ENCODE peak calls at places on chromosomes 7 and 10, in five cellular contexts. P is fibroblast of lung, F is Panc1, B is choroid plexus epithelial cell, O is heart right ventricle. C is an unnamed sample.

GRCh38 chr7:65251851-65252620 is 121.6 kb upstream of the ZNF92 start:
- DNase-seq in P (peak; percentile 22), F (no peak), B (peak; percentile 66), O (peak; percentile 29), C (peak; percentile 80)

GRCh38 chr10:130425881-130426435 is 289.8 kb downstream of the GLRX3 start:
- DNase-seq in P (no peak), F (no peak), B (no peak), O (no peak), C (no peak)

GRCh38 chr10:20954519-20954918 is 57.4 kb upstream of the NEBL start:
- DNase-seq in P (no peak), F (no peak), B (no peak), O (no peak), C (no peak)

GRCh38 chr7:29496355-29497020 is 67.1 kb upstream of the PRR15 start:
- DNase-seq in P (no peak), F (no peak), B (no peak), O (no peak), C (no peak)

GRCh38 chr7:132275384-132275783 is 300.9 kb downstream of the PLXNA4 start:
- DNase-seq in P (no peak), F (no peak), B (no peak), O (no peak), C (no peak)

GRCh38 chr7:28029036-28029435 is 151.6 kb downstream of the JAZF1 start:
- DNase-seq in P (no peak), F (no peak), B (no peak), O (no peak), C (no peak)

GRCh38 chr10:60454336-60454735 is 64.7 kb upstream of the ANK3 start:
- DNase-seq in P (no peak), F (no peak), B (no peak), O (no peak), C (no peak)

GRCh38 chr10:83545901-83546391 is 593.4 kb upstream of the GHITM start:
- DNase-seq in P (no peak), F (no peak), B (no peak), O (peak; percentile 63), C (no peak)

GRCh38 chr10:15068802-15069201 is 19.8 kb downstream of the ACBD7 start:
- DNase-seq in P (peak; percentile 85), F (no peak), B (peak; percentile 96), O (no peak), C (peak; percentile 75)

GRCh38 chr7:32957326-32958045 is at the start of gene FKBP9:
- DNase-seq in P (peak; percentile 86), F (peak; percentile 42), B (peak; percentile 80), O (peak; percentile 84), C (peak; percentile 89)

GRCh38 chr10:5876181-5876768 is 13.4 kb downstream of the ANKRD16 start:
- DNase-seq in P (no peak), F (no peak), B (peak; percentile 35), O (no peak), C (no peak)

GRCh38 chr10:72315054-72315453 is 39.7 kb downstream of the DNAJB12 start:
- DNase-seq in P (no peak), F (no peak), B (no peak), O (no peak), C (peak; percentile 86)

GRCh38 chr7:138027100-138027499 is 25.2 kb upstream of the CREB3L2 start:
- DNase-seq in P (no peak), F (no peak), B (no peak), O (no peak), C (no peak)

GRCh38 chr7:144826248-144826647 is 9.6 kb downstream of the TPK1 start:
- DNase-seq in P (no peak), F (no peak), B (peak; percentile 23), O (no peak), C (no peak)

GRCh38 chr7:106344861-106345260 is 60.1 kb upstream of the NAMPT start:
- DNase-seq in P (peak; percentile 15), F (no peak), B (peak; percentile 73), O (no peak), C (no peak)

GRCh38 chr7:106681815-106682495 is 21.0 kb upstream of the CCDC71L start:
- DNase-seq in P (peak; percentile 31), F (no peak), B (no peak), O (no peak), C (peak; percentile 50)

GRCh38 chr7:22356010-22356854 is 722 bp downstream of the RAPGEF5 start:
- DNase-seq in P (no peak), F (no peak), B (no peak), O (no peak), C (peak; percentile 24)

GRCh38 chr7:95473276-95473985 is 12.3 kb upstream of the ASB4 start:
- DNase-seq in P (no peak), F (no peak), B (no peak), O (no peak), C (no peak)

GRCh38 chr10:89867964-89868363 is 166.6 kb downstream of the KIF20B start:
- DNase-seq in P (peak; percentile 51), F (no peak), B (peak; percentile 64), O (no peak), C (peak; percentile 42)

GRCh38 chr7:50543776-50544442 is 21.3 kb downstream of the DDC start:
- DNase-seq in P (no peak), F (no peak), B (no peak), O (no peak), C (no peak)

GRCh38 chr10:60960031-60960430 is 16.0 kb upstream of the RHOBTB1 start:
- DNase-seq in P (no peak), F (no peak), B (no peak), O (no peak), C (no peak)

GRCh38 chr7:128928159-128928558 is 9.6 kb upstream of the IRF5 start:
- DNase-seq in P (no peak), F (no peak), B (no peak), O (no peak), C (no peak)

GRCh38 chr7:63071920-63072319 is 926.7 kb upstream of the ZNF722 start:
- DNase-seq in P (no peak), F (no peak), B (no peak), O (no peak), C (no peak)

GRCh38 chr7:127304087-127304486 is 51.3 kb upstream of the GRM8 start:
- DNase-seq in P (no peak), F (no peak), B (no peak), O (no peak), C (no peak)

DNA sequence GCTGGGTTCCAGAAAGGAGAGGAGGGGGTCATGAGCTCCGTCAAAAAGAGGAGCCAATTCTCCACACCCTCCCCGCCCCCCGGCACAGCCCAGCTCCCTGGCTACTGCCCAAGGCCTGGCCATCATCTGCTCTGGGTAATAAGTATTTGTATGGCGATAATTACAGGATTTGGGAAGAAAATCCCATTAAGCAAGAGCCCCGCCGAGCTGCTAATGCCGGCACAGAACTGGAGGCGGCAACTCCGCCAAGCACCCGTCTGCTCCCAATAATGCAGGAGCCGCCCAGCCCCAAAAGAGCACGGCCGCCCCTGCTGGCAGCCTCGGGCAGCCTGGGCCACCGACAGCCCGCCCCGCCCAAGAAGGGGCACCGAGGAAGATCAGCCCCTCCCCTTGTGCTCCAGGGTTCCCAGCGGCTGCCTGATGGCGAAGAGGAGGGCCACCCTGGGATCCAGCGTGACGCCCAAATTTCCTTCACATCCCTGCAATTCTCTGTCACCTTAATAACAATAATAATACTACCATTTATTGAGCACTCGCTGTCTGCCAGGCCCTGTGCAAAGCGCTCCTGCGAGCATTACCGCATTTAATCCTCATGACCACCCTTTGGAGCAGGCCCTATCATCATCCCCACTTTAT is 5.9 kb downstream of the SLIT1 start:
- DNase-seq in P (no peak), F (no peak), B (no peak), O (no peak), C (no peak)
- TF ChIP-seq CTCF in P (no peak), F (no peak), B (peak; percentile 18), O (peak; percentile 29), C (no peak)

DNA sequence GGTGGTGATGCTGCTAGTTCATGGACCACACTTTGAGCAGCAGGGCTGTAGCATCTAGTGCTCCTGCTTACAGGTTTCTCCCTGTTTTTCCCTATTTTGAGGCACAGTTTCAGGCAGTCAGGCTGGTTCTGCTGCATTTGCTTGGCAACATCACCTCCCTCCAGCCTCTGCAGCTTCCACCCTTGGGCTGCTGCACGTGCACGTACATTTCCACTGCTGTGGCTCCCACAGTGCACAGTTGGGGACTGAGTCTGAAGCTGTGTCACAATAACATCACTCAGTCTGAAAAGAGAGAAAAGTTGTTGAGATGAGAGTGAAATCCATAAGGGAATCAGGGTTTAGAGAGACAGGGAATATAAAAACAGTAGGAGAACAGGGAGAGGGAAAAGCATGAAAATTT is 230.7 kb upstream of the FZD1 start:
- DNase-seq in P (no peak), F (no peak), B (no peak), O (no peak), C (no peak)
- TF ChIP-seq CTCF in P (no peak), F (no peak), B (no peak), O (no peak), C (no peak)

GRCh38 chr7:36152756-36153570 is at the start of gene EEPD1:
- DNase-seq in P (peak; percentile 99), F (peak; percentile 99), B (peak; percentile 100), O (peak; percentile 100), C (peak; percentile 99)

GRCh38 chr7:36155811-36156361 is 2.8 kb downstream of the EEPD1 start:
- DNase-seq in P (peak; percentile 50), F (no peak), B (peak; percentile 66), O (peak; percentile 79), C (no peak)

GRCh38 chr7:36151921-36152755 is 916 bp upstream of the EEPD1 start:
- DNase-seq in P (no peak), F (peak; percentile 47), B (no peak), O (no peak), C (no peak)

GRCh38 chr7:36154255-36155212 is 1.5 kb downstream of the EEPD1 start:
- DNase-seq in P (no peak), F (no peak), B (no peak), O (no peak), C (no peak)

GRCh38 chr7:36153571-36154097 is 580 bp downstream of the EEPD1 start:
- DNase-seq in P (no peak), F (no peak), B (no peak), O (no peak), C (no peak)
- TF ChIP-seq CTCF in P (no peak), F (no peak), B (no peak), O (no peak), C (no peak)

GRCh38 chr10:28276384-28276783 is 26.5 kb downstream of the MPP7 start:
- DNase-seq in P (no peak), F (no peak), B (no peak), O (no peak), C (no peak)
- TF ChIP-seq CTCF in P (no peak), F (no peak), B (no peak), O (no peak), C (no peak)

GRCh38 chr7:41711283-41712064 is 8.6 kb upstream of the INHBA start:
- DNase-seq in P (no peak), F (no peak), B (peak; percentile 54), O (no peak), C (peak; percentile 57)
- TF ChIP-seq CTCF in P (peak; percentile 12), F (peak; percentile 75), B (peak; percentile 73), O (peak; percentile 18), C (peak; percentile 27)

C was measured in MCF 10A.